ENCODE peak calls at places on chromosomes 11 and 22, in eight cellular contexts. H is AG10803, U is cardiac fibroblast, B is OCI-LY7, O is esophagus muscularis mucosa, S is neural progenitor cell, A is nephron progenitor cell, Y is GM12878. D is an unnamed sample.

GRCh38 chr11:27196040-27196897 is 155.7 kb downstream of the BBOX1 start:
- DNase-seq in U (no peak), S (no peak), Y (no peak), O (no peak), A (no peak), B (no peak), H (no peak), D (no peak)

GRCh38 chr11:9462806-9463537 is 2.2 kb downstream of the ZNF143 start:
- DNase-seq in H (no peak), S (no peak), O (no peak), U (no peak), B (no peak), A (no peak), Y (peak; percentile 59), D (no peak)

GRCh38 chr11:58301576-58301975 is 33.5 kb upstream of the OR10W1 start:
- DNase-seq in O (no peak), U (no peak), A (no peak), S (no peak), B (no peak), Y (no peak), H (peak; percentile 61), D (no peak)

GRCh38 chr22:37176464-37177061 is 11.5 kb downstream of the C1QTNF6 start:
- DNase-seq in O (no peak), B (no peak), U (peak; percentile 89), A (no peak), S (no peak), H (peak; percentile 92), Y (no peak), D (peak; percentile 83)

GRCh38 chr11:62419560-62420342 is 918 bp downstream of the SCGB1A1 start:
- DNase-seq in A (no peak), U (no peak), B (no peak), Y (no peak), H (no peak), S (no peak), O (no peak), D (no peak)

GRCh38 chr11:130706572-130706971 is 209.7 kb downstream of the SNX19 start:
- DNase-seq in A (no peak), H (peak; percentile 97), S (no peak), Y (no peak), O (no peak), U (peak; percentile 43), B (no peak), D (no peak)

GRCh38 chr11:27201454-27202302 is 161.1 kb downstream of the BBOX1 start:
- DNase-seq in O (no peak), B (peak; percentile 41), H (peak; percentile 88), U (peak; percentile 74), A (peak; percentile 69), S (no peak), Y (no peak), D (peak; percentile 64)

GRCh38 chr22:28181332-28181731 is 262.3 kb upstream of the PITPNB start:
- DNase-seq in U (peak; percentile 59), A (no peak), B (no peak), O (no peak), S (no peak), H (peak; percentile 84), Y (no peak), D (no peak)

GRCh38 chr22:39524089-39524752 is 3.9 kb downstream of the ATF4 start:
- DNase-seq in B (peak; percentile 37), H (no peak), A (no peak), S (no peak), O (no peak), U (no peak), Y (no peak), D (no peak)

GRCh38 chr11:96187779-96188624 is 155.0 kb downstream of the MAML2 start:
- DNase-seq in B (no peak), O (no peak), H (peak; percentile 86), Y (no peak), S (no peak), U (peak; percentile 91), A (no peak), D (peak; percentile 26)

GRCh38 chr11:78801161-78801884 is 226.7 kb upstream of the NARS2 start:
- DNase-seq in Y (no peak), O (peak; percentile 92), A (no peak), H (peak; percentile 98), U (peak; percentile 94), B (no peak), S (no peak), D (no peak)

GRCh38 chr22:35154937-35155387 is 89.0 kb downstream of the ISX start:
- DNase-seq in U (peak; percentile 60), Y (no peak), H (peak; percentile 42), O (no peak), B (peak; percentile 36), S (peak; percentile 85), A (peak; percentile 72), D (peak; percentile 37)

DNA sequence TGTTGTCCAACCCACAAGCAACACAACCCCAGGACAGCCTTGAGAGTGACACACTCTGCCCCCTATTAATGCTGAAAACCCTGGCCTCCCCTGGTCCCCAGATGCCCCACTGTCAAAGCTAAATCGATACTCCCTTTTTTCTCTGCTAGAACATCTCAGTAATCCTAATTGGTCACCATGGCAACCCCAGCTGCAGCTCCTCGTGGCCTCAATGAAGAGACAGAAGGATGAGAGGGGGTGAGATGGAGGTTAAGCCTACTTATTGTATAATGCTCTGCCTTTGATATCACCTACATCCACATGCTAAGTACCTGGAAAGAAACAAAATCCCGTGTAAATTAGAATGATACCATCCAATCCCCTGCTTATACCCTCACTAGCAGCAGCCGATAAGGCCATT is 399.7 kb downstream of the BUD13 start:
- DNase-seq in U (no peak), Y (no peak), S (peak; percentile 74), O (no peak), A (no peak), H (no peak), B (no peak), D (no peak)
- TF ChIP-seq CTCF in U (no peak), Y (no peak), S (no peak), O (no peak), A (no peak), H (no peak), B (no peak), D (no peak)

GRCh38 chr11:116891746-116892145 is 54.3 kb upstream of the APOA1 start:
- DNase-seq in H (no peak), O (no peak), B (no peak), S (no peak), A (no peak), U (no peak), Y (no peak), D (no peak)

GRCh38 chr11:116890607-116891006 is 53.2 kb upstream of the APOA1 start:
- DNase-seq in H (no peak), A (no peak), B (no peak), O (no peak), U (no peak), Y (no peak), S (no peak), D (no peak)

GRCh38 chr11:116888884-116889549 is 51.6 kb upstream of the APOA1 start:
- DNase-seq in Y (peak; percentile 4), A (no peak), H (no peak), U (no peak), O (no peak), B (no peak), S (no peak), D (no peak)

GRCh38 chr11:116887909-116888556 is 50.6 kb upstream of the APOA1 start:
- DNase-seq in Y (no peak), B (no peak), A (no peak), H (peak; percentile 73), S (no peak), U (peak; percentile 68), O (no peak), D (no peak)

GRCh38 chr11:116890193-116890592 is 52.8 kb upstream of the APOA1 start:
- DNase-seq in H (no peak), S (no peak), U (no peak), Y (peak; percentile 26), B (peak; percentile 39), A (no peak), O (no peak), D (no peak)
- TF ChIP-seq CTCF in H (no peak), S (no peak), U (no peak), Y (no peak), B (no peak), A (no peak), O (no peak), D (no peak)

DNA sequence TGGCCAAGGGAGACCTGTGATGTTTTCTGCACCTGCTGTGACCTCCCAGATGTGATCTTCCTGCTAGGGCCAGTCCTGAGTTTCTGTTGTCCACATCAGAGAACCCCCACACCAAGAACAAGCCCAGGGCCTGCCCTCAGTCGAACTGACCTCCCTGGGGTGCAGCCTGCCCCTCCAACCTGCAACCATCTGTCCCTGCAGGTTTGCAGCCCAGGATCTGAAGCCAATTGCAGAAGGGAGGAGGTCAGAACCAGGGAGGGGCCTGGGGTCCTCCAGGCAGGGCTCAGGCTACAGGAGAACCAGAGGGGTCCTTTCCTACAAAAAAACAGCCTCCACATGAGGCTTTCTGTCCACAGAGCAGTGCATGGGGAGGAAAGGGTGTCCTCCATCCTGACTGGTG is 807 bp downstream of the TRIM3 start:
- DNase-seq in S (no peak), B (no peak), U (no peak), Y (no peak), O (no peak), H (no peak), A (no peak), D (no peak)
- TF ChIP-seq CTCF in S (no peak), B (no peak), U (no peak), Y (no peak), O (no peak), H (no peak), A (no peak), D (no peak)

GRCh38 chr11:113385749-113386148 is 1.8 kb upstream of the ANKK1 start:
- DNase-seq in Y (no peak), U (no peak), S (no peak), O (no peak), A (no peak), H (no peak), B (no peak), D (no peak)

GRCh38 chr11:113384551-113384950 is 3.0 kb upstream of the ANKK1 start:
- DNase-seq in H (peak; percentile 86), U (peak; percentile 90), A (no peak), S (no peak), Y (no peak), B (no peak), O (no peak), D (no peak)

GRCh38 chr11:113386866-113387265 is 713 bp upstream of the ANKK1 start:
- DNase-seq in B (no peak), S (no peak), H (no peak), U (no peak), Y (no peak), A (no peak), O (no peak), D (no peak)

GRCh38 chr11:113389288-113389687 is 1.7 kb downstream of the ANKK1 start:
- DNase-seq in A (no peak), B (no peak), U (no peak), Y (no peak), O (no peak), H (no peak), S (peak; percentile 65), D (no peak)

DNA sequence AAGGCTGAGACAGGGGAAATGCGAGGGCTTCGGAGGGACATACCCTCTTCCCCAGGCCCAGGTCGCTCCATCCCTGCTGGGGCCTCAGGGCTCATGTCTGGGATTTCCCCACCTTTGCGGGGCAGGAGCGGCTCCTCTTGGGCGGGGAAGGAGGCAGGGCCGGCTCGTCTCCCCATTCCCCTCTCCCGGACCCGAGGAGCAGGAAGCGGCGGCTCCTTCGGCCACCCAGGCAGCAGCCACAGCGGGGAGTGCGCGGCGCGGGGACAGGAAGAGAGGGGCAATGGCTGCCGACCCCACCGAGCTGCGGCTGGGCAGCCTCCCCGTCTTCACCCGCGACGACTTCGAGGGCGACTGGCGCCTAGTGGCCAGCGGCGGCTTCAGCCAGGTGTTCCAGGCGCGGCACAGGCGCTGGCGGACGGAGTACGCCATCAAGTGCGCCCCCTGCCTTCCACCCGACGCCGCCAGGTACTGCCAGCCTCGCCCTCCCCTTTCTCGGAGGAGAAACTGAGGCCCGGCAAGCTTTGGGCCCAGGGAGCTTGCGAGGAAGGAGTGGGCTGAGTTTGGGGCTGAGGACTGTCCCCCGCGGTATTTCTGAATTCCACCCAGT is at the start of gene ANKK1:
- DNase-seq in B (no peak), A (peak; percentile 70), O (no peak), H (no peak), S (peak; percentile 74), U (no peak), Y (no peak), D (no peak)
- TF ChIP-seq CTCF in B (no peak), A (peak; percentile 42), O (peak; percentile 14), H (no peak), S (peak; percentile 62), U (no peak), Y (peak; percentile 24), D (no peak)